ENCODE peak calls at places on chromosomes 16 and 17, in five cellular contexts. K, O, H, Z and I are unnamed samples.

GRCh38 chr17:17938388-17939107 is 33.7 kb downstream of the TOM1L2 start:
- DNase-seq in K (no peak), H (no peak), O (no peak), Z (no peak), I (no peak)

GRCh38 chr17:34853916-34854315 is 107.3 kb downstream of the CCT6B start:
- DNase-seq in K (no peak), O (no peak), H (no peak), Z (no peak), I (no peak)

GRCh38 chr16:8380311-8380710 is 210.0 kb downstream of the TMEM114 start:
- DNase-seq in K (no peak), O (no peak), H (no peak), Z (no peak), I (no peak)

GRCh38 chr16:31003744-31004143 is 6.7 kb downstream of the STX1B start:
- DNase-seq in Z (no peak), K (no peak), O (no peak), H (no peak), I (no peak)

GRCh38 chr16:57260294-57260929 is 15.4 kb downstream of the ARL2BP start:
- DNase-seq in K (no peak), O (no peak), Z (no peak), H (peak; percentile 75), I (no peak)

GRCh38 chr17:5719976-5720375 is 135.7 kb upstream of the NLRP1 start:
- DNase-seq in Z (no peak), O (no peak), H (no peak), K (no peak), I (no peak)

GRCh38 chr16:85514601-85515318 is 98.4 kb upstream of the GSE1 start:
- DNase-seq in O (peak; percentile 73), Z (peak; percentile 65), K (no peak), H (peak; percentile 93), I (no peak)

GRCh38 chr17:8189041-8189710 is 804 bp downstream of the BORCS6 start:
- DNase-seq in H (peak; percentile 85), O (no peak), K (peak; percentile 42), Z (peak; percentile 50), I (no peak)

GRCh38 chr17:17109231-17109630 is 67.0 kb downstream of the MPRIP start:
- DNase-seq in O (no peak), Z (no peak), H (no peak), K (no peak), I (peak; percentile 19)

GRCh38 chr17:76911299-76912007 is 43.2 kb downstream of the MGAT5B start:
- DNase-seq in O (no peak), H (peak; percentile 48), K (no peak), Z (no peak), I (no peak)

GRCh38 chr17:56112086-56112485 is 41.2 kb upstream of the ANKFN1 start:
- DNase-seq in K (no peak), Z (no peak), H (no peak), O (no peak), I (no peak)

GRCh38 chr17:28365487-28365886 is 488 bp upstream of the SEBOX start:
- DNase-seq in K (no peak), H (no peak), Z (no peak), O (no peak), I (no peak)

GRCh38 chr17:57739402-57740224 is 5.5 kb downstream of the CCDC182 start:
- DNase-seq in K (no peak), O (no peak), H (no peak), Z (no peak), I (no peak)

GRCh38 chr16:872436-873242 is 72.1 kb upstream of the GNG13 start:
- DNase-seq in Z (no peak), H (peak; percentile 43), K (no peak), O (no peak), I (no peak)

GRCh38 chr16:1511662-1512061 is 18.5 kb downstream of the TELO2 start:
- DNase-seq in H (no peak), O (no peak), K (no peak), Z (no peak), I (no peak)

GRCh38 chr16:78953526-78953925 is 647.0 kb downstream of the MAF start:
- DNase-seq in H (no peak), Z (no peak), O (no peak), K (no peak), I (no peak)

GRCh38 chr16:84228321-84228838 is 11.4 kb downstream of the KCNG4 start:
- DNase-seq in K (no peak), O (peak; percentile 78), H (peak; percentile 92), Z (peak; percentile 80), I (no peak)

GRCh38 chr17:42704495-42705494 is 22.5 kb downstream of the CNTNAP1 start:
- DNase-seq in K (no peak), H (no peak), Z (no peak), O (no peak), I (no peak)

GRCh38 chr16:89376812-89377445 is 113.4 kb downstream of the ANKRD11 start:
- DNase-seq in K (no peak), Z (no peak), O (no peak), H (no peak), I (no peak)

GRCh38 chr17:42655528-42655927 is 3.6 kb upstream of the TUBG2 start:
- DNase-seq in O (no peak), K (no peak), H (no peak), Z (no peak), I (no peak)

GRCh38 chr17:76561799-76562268 is 22.0 kb downstream of the PRCD start:
- DNase-seq in H (no peak), O (no peak), Z (no peak), K (no peak), I (no peak)

DNA sequence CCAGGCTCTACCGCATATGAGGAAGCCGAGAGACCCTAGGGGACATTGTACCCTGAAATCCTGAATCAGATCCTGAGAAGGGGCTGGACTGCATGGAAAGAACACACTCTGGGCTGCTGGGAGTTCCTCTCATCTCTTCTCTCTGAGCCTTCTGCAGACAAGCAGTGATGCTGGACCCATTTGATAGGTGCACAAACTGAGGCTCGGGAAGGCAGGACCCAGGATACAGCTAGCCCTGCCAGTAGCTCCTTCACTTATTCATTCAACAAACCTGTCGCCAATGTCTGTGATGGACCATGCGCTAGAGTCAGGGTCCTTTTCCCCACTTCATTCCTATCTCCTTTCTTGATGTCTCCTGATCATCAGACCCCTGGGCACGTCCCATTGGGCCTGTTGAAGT is 1.9 kb downstream of the SBK1 start:
- DNase-seq in Z (no peak), K (no peak), H (no peak), O (no peak), I (no peak)
- H3K4me1 ChIP-seq in Z (peaks cover 7% of the 10 kb centered on the region), K (peaks cover 67% of the 10 kb centered on the region), H (peaks cover 4% of the 10 kb centered on the region), O (no peaks in the 10 kb centered on the region), I (peaks cover 54% of the 10 kb centered on the region)

GRCh38 chr17:72407336-72408121 is 286.7 kb downstream of the SOX9 start:
- DNase-seq in K (no peak), H (peak; percentile 90), Z (peak; percentile 28), O (peak; percentile 50), I (no peak)

GRCh38 chr17:72404872-72405271 is 284.1 kb downstream of the SOX9 start:
- DNase-seq in K (no peak), Z (no peak), O (no peak), H (no peak), I (no peak)

GRCh38 chr17:72408122-72408382 is 287.2 kb downstream of the SOX9 start:
- DNase-seq in H (no peak), O (no peak), K (no peak), Z (no peak), I (no peak)

GRCh38 chr17:72405662-72406230 is 284.9 kb downstream of the SOX9 start:
- DNase-seq in Z (no peak), H (no peak), O (no peak), K (no peak), I (no peak)

DNA sequence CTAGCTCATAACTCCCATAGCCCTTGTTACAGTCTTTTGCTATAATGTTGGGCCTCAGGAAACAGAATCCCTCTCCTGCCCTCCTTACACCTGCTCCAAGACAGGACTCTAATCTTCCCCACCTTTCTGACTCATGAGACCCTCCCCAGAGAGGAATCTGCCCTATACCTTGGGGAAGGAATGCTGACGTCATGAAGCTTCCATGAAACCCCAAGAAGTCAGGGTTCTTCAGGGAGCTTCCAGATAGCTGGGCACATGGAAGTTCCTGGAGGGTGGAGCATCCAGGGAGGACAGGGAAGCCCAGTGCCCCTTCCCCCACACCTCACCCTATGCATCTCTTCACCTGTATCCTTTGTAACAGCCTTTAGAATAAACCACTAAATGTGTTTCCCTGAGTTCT is 285.7 kb downstream of the SOX9 start:
- DNase-seq in Z (no peak), K (no peak), H (no peak), O (no peak), I (no peak)
- H3K27ac ChIP-seq in Z (no peak overlapping the region), K (no peak overlapping the region), H (no peak overlapping the region), O (no peak overlapping the region), I (no peak overlapping the region)

GRCh38 chr17:27296427-27296979 is 2.6 kb downstream of the WSB1 start:
- DNase-seq in K (no peak), H (no peak), O (no peak), Z (no peak), I (no peak)

GRCh38 chr17:27303734-27304133 is 9.8 kb downstream of the WSB1 start:
- DNase-seq in K (no peak), O (no peak), H (no peak), Z (no peak), I (no peak)

GRCh38 chr17:27295945-27296344 is 2.0 kb downstream of the WSB1 start:
- DNase-seq in K (peak; percentile 13), H (no peak), Z (no peak), O (no peak), I (no peak)

GRCh38 chr17:27294689-27295630 is 1.0 kb downstream of the WSB1 start:
- DNase-seq in K (peak; percentile 72), O (peak; percentile 81), H (no peak), Z (peak; percentile 77), I (peak; percentile 38)

GRCh38 chr17:27299384-27300049 is 5.6 kb downstream of the WSB1 start:
- DNase-seq in O (no peak), H (no peak), Z (no peak), K (no peak), I (no peak)
- H3K4me3 ChIP-seq in O (no peak overlapping the region), H (no peak overlapping the region), Z (no peak overlapping the region), K (peak overlapping the region; percentile 71), I (no peak overlapping the region)

DNA sequence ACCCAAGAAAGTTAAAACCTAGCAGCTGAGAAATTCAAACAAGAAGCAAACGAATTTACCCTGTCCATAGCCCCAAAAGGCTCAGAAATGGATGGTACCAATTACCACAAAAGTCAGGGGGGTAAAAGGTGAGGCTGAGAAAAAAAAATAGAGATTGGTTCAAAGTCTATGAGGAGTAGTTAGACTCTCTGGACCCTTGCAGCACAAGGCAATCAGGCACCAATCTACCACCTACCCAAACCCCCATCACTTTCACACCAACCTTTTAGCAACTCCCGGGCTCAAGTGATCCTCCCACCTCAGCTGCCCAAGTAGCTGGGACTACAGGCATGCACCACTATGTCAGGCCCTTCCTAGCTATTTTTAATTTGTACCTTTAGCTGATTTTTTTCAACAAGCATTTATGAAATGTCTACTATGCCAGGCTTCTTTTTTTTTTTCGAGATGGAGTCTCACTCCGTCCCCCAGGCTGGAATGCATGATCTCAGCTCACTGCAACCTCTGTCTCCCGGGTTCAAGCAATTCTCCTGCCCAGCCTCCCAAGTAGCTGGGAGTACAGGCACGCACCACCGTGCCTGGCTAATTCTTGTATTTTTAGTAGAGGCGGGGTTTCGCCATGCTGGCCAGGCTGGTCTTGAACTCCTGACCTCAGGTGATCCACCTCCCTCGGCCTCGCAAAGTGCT is 40.8 kb downstream of the USP32 start:
- DNase-seq in Z (no peak), H (no peak), O (no peak), K (no peak), I (no peak)
- H3K4me1 ChIP-seq in Z (peaks cover 4% of the 10 kb centered on the region), H (no peaks in the 10 kb centered on the region), O (no peaks in the 10 kb centered on the region), K (peaks cover 3% of the 10 kb centered on the region), I (no peaks in the 10 kb centered on the region)